ENCODE peak calls at places on chromosomes 16 and 17, in four cellular contexts. W is GM23338, O is H1, E is K562. Z is an unnamed sample.

GRCh38 chr17:76492250-76492988 is 8.8 kb downstream of the RHBDF2 start:
- DNase-seq in W (no peak), O (no peak), E (no peak), Z (no peak)

GRCh38 chr17:45825792-45826191 is 18.9 kb upstream of the SPPL2C start:
- DNase-seq in E (no peak), O (no peak), W (no peak), Z (no peak)

GRCh38 chr17:29617481-29618271 is 5.0 kb downstream of the CORO6 start:
- DNase-seq in E (peak; percentile 91), O (no peak), W (peak; percentile 86), Z (peak; percentile 91)

GRCh38 chr17:32243712-32244111 is 21.9 kb upstream of the RHBDL3 start:
- DNase-seq in O (no peak), E (no peak), W (no peak), Z (no peak)

GRCh38 chr17:34110315-34110714 is 144.8 kb upstream of the CCL2 start:
- DNase-seq in W (peak; percentile 34), E (no peak), O (no peak), Z (no peak)

GRCh38 chr17:81429353-81429774 is 34.1 kb downstream of the BAHCC1 start:
- DNase-seq in O (no peak), E (no peak), W (no peak), Z (no peak)

GRCh38 chr16:75065149-75065807 is 51.3 kb downstream of the LDHD start:
- DNase-seq in W (no peak), E (peak; percentile 83), O (no peak), Z (no peak)

GRCh38 chr17:16100737-16101400 is 101.2 kb downstream of the TTC19 start:
- DNase-seq in E (no peak), O (no peak), W (no peak), Z (no peak)

GRCh38 chr17:63595132-63595531 is 5.6 kb upstream of the TACO1 start:
- DNase-seq in W (no peak), O (no peak), E (no peak), Z (no peak)

GRCh38 chr17:81097943-81098308 is 63.0 kb downstream of the BAIAP2 start:
- DNase-seq in O (no peak), W (no peak), E (peak; percentile 84), Z (no peak)

GRCh38 chr17:39001703-39002637 is 34.8 kb upstream of the FBXO47 start:
- DNase-seq in O (no peak), W (peak; percentile 46), E (peak; percentile 77), Z (peak; percentile 28)

GRCh38 chr17:72560303-72561247 is 439.8 kb downstream of the SOX9 start:
- DNase-seq in E (peak; percentile 65), W (peak; percentile 75), O (no peak), Z (peak; percentile 70)

GRCh38 chr17:52159810-52160578 is 1.5 kb upstream of the CA10 start:
- DNase-seq in W (peak; percentile 34), O (no peak), E (no peak), Z (no peak)

GRCh38 chr16:4687946-4688673 is 5.3 kb upstream of the NUDT16L1 start:
- DNase-seq in O (no peak), E (no peak), W (no peak), Z (no peak)

GRCh38 chr16:68403177-68403576 is 45.1 kb downstream of the SMPD3 start:
- DNase-seq in E (no peak), O (no peak), W (no peak), Z (no peak)

GRCh38 chr16:69132424-69133252 is at the start of the genes CHTF8 and UTP4:
- DNase-seq in E (peak; percentile 93), W (peak; percentile 88), O (no peak), Z (peak; percentile 81)

GRCh38 chr17:70365098-70365583 is 195.8 kb downstream of the KCNJ2 start:
- DNase-seq in W (no peak), E (no peak), O (no peak), Z (no peak)

GRCh38 chr17:46056800-46057304 is 57.8 kb downstream of the STH start:
- DNase-seq in W (peak; percentile 53), O (no peak), E (no peak), Z (no peak)

GRCh38 chr17:48564200-48565023 is 13.7 kb downstream of the HOXB4 start:
- DNase-seq in W (no peak), E (no peak), O (no peak), Z (no peak)

GRCh38 chr16:13858873-13859580 is 60.9 kb upstream of the ERCC4 start:
- DNase-seq in E (no peak), W (no peak), O (no peak), Z (no peak)

GRCh38 chr17:72465191-72466024 is 344.6 kb downstream of the SOX9 start:
- DNase-seq in E (no peak), O (no peak), W (no peak), Z (no peak)

GRCh38 chr16:86515420-86515779 is 5.1 kb downstream of the FOXF1 start:
- DNase-seq in E (no peak), O (no peak), W (peak; percentile 82), Z (peak; percentile 64)

GRCh38 chr16:86515780-86516617 is 5.7 kb downstream of the FOXF1 start:
- DNase-seq in E (no peak), O (no peak), W (no peak), Z (no peak)

GRCh38 chr16:86517033-86517432 is 6.7 kb downstream of the FOXF1 start:
- DNase-seq in E (no peak), O (no peak), W (no peak), Z (no peak)

GRCh38 chr16:86517652-86518258 is 7.4 kb downstream of the FOXF1 start:
- DNase-seq in E (peak; percentile 62), O (no peak), W (peak; percentile 80), Z (peak; percentile 77)

GRCh38 chr16:86516618-86517003 is 6.3 kb downstream of the FOXF1 start:
- DNase-seq in E (no peak), O (no peak), W (no peak), Z (no peak)
- TF ChIP-seq CREB1 in E (no peak), O (no peak), W (no peak), Z (no peak)

GRCh38 chr17:78409191-78409621 is 30.8 kb downstream of the PGS1 start:
- DNase-seq in W (no peak), E (no peak), O (no peak), Z (no peak)

GRCh38 chr17:78415821-78416301 is 37.4 kb downstream of the PGS1 start:
- DNase-seq in O (no peak), W (no peak), E (no peak), Z (no peak)

GRCh38 chr17:78414178-78415162 is 36.0 kb downstream of the PGS1 start:
- DNase-seq in E (no peak), O (no peak), W (no peak), Z (no peak)

GRCh38 chr17:78411241-78411855 is 32.9 kb downstream of the PGS1 start:
- DNase-seq in O (no peak), W (no peak), E (peak; percentile 86), Z (no peak)

DNA sequence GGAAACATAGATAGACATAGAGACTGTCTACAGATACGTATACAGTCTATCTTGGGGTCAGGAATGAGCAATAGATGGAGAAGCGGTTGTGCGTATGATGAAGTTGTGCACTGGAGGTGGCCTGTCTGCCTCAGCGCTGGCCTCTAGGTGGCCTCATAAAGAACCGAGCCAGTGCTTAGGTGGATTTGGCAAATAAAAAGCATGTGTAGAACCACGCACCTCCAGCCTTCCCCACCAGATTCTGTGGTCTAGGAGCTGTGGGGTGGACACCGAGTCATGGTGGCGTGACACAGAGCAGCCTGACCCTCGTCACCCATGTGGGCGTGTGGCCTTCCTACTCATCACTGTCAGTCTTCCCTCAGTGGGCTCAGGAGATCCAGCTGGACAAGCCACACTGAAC is 34.0 kb downstream of the PGS1 start:
- DNase-seq in W (peak; percentile 54), E (peak; percentile 64), O (no peak), Z (no peak)
- TF ChIP-seq CTCF in W (peak; percentile 58), E (peak; percentile 50), O (peak; percentile 33), Z (no peak)

GRCh38 chr16:84673203-84673535 is 24.9 kb downstream of the KLHL36 start:
- DNase-seq in W (no peak), O (no peak), E (no peak), Z (no peak)

GRCh38 chr16:84675423-84675822 is 24.4 kb upstream of the USP10 start:
- DNase-seq in E (no peak), O (no peak), W (no peak), Z (no peak)

GRCh38 chr16:84670063-84670462 is 21.8 kb downstream of the KLHL36 start:
- DNase-seq in E (no peak), W (no peak), O (no peak), Z (no peak)

GRCh38 chr16:84673561-84673960 is 25.2 kb downstream of the KLHL36 start:
- DNase-seq in W (no peak), O (no peak), E (no peak), Z (no peak)

DNA sequence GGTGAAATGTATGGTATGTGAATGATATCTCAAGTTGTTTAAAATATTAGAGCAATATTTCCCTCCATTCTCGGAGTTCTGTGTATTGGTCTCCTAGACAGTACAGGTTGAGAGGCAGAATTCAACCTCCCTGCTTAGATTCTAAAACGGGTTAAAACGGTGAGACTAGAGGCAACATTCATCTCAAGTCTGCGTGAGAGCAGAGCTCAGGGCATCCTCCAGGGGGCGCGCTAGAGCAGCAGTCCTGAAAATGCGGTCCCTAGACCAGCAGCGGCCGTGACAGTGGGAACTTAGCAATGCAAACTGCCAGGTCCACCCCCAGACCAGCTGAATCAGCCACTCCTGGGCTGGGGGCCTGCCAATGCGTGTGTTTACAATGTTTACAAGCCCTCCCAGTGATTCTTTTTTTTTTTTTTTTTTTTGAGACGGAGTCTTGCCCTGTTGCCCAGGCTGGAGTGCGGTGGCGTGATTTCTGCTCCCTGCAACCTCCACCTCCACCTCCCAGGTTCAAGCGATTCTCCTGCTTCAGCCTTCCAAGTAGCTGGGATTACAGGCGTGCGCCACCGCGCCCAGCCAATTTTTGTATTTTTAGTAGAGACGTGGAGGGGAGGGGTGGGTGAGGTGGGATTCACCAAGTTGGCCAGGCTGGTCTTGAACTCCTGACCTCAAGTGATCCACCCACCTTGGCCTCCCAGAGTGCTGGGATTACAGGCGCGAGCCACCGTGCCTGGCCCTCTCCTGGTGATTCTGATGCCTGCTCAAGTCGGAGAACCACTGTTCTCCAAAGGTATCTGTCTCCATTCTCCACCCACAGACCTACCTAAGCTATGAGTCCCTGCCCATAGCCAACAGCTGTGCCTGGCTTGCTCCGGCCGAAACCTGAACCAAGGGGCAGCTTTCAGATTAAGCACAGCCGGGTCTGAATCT is 24.2 kb downstream of the KLHL36 start:
- DNase-seq in O (peak; percentile 57), E (peak; percentile 88), W (peak; percentile 87), Z (peak; percentile 92)
- TF ChIP-seq CREB1 in O (peak; percentile 40), E (no peak), W (no peak), Z (no peak)

DNA sequence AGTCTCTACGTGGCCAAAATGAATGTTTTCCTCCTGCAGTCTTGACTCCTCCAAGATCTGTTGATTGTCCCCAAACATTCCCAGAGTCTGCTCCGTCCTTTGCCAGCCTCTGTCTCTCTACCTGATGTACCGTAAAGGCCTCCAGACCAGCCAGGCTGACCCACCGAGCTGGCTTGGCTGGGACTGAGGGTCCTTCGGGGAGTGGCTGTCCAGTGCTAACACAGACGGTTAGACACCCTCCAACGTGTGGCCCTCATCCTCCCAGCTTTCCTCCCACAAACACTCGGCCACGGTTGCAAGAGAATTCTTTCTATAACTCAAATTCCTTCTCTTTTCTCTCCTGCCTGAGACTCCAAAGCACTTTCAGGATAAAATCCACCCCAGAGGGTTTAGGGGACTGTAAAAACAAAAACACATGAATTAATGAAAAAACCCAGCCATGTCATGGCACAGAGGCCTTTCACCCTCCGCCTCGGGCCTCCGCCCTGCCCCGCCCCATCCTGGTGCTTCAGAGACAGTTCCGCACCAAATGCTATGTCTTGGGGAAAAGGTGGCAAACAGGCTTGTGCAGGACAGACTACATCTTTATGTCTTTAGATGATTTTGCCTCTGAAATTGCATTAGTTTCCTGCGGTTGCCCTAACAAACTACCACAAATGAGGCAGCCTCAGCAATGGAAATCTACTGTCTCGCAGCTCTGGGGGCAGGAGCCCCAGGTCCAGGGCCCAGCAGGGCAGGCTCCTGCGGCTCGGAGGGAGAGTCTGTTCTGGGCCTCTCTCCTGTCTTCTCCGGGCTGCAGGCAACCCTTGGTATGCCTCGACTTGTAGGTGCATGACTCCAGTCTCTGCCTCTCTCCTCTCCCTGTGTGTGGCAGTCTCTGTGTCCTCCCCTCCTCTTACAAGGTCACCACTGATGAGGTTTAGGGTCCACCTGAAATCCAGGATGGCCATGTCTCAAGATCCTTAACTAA is 72.5 kb upstream of the CBX4 start:
- DNase-seq in E (no peak), O (no peak), W (peak; percentile 0), Z (no peak)
- TF ChIP-seq CTCF in E (no peak), O (no peak), W (no peak), Z (no peak)

Z was measured in WTC11.